ENCODE peak calls at places on chromosome 9, in seven cellular contexts. C is CD4-positive, alpha-beta T cell; M is Peyer's patch; G is psoas muscle; T is colonic mucosa; V is dorsolateral prefrontal cortex; Q is brain microvascular endothelial cell. Y is an unnamed sample.

GRCh38 chr9:135693771-135694170 is 5.5 kb downstream of the SOHLH1 start:
- DNase-seq in C (no peak), V (no peak), Q (no peak), M (no peak), G (no peak), T (no peak), Y (no peak)

GRCh38 chr9:113360242-113360842 is 11.0 kb downstream of the BSPRY start:
- DNase-seq in Q (no peak), T (no peak), G (no peak), V (no peak), M (no peak), C (no peak), Y (no peak)

GRCh38 chr9:127181315-127181580 is 58.8 kb upstream of the ANGPTL2 start:
- DNase-seq in Q (no peak), M (peak; percentile 22), G (peak; percentile 13), C (no peak), T (no peak), V (peak; percentile 17), Y (no peak)

GRCh38 chr9:76292246-76292645 is 102.0 kb downstream of the RFK start:
- DNase-seq in V (no peak), Q (no peak), C (no peak), M (no peak), T (no peak), G (no peak), Y (no peak)

GRCh38 chr9:112831281-112831851 is 59.3 kb downstream of the SLC46A2 start:
- DNase-seq in G (peak; percentile 59), Q (no peak), M (no peak), V (no peak), C (no peak), T (peak; percentile 85), Y (peak; percentile 40)

GRCh38 chr9:72290311-72290710 is 74.7 kb downstream of the ZFAND5 start:
- DNase-seq in T (no peak), Q (no peak), M (no peak), V (no peak), C (no peak), G (no peak), Y (no peak)

GRCh38 chr9:35706951-35707350 is 17.2 kb upstream of the TPM2 start:
- DNase-seq in T (no peak), Q (no peak), V (no peak), G (no peak), M (no peak), C (no peak), Y (no peak)

GRCh38 chr9:126722922-126723806 is 81.7 kb upstream of the ZBTB43 start:
- DNase-seq in C (peak; percentile 70), G (peak; percentile 73), V (no peak), M (peak; percentile 63), Q (no peak), T (peak; percentile 50), Y (peak; percentile 36)

GRCh38 chr9:34332370-34332964 is 3.1 kb downstream of the NUDT2 start:
- DNase-seq in G (no peak), Q (no peak), M (no peak), C (no peak), V (no peak), T (no peak), Y (no peak)

GRCh38 chr9:114452219-114453169 is 52.8 kb downstream of the WHRN start:
- DNase-seq in G (no peak), M (peak; percentile 61), Q (no peak), V (no peak), C (peak; percentile 44), T (peak; percentile 39), Y (no peak)

GRCh38 chr9:78972303-78973002 is 599.3 kb upstream of the TLE4 start:
- DNase-seq in T (no peak), Q (no peak), C (no peak), M (no peak), V (no peak), G (no peak), Y (no peak)

GRCh38 chr9:38096238-38096805 is 27.3 kb upstream of the SHB start:
- DNase-seq in V (no peak), C (no peak), Q (no peak), G (peak; percentile 63), T (no peak), M (no peak), Y (peak; percentile 84)

GRCh38 chr9:88746029-88746743 is 211.2 kb downstream of the NXNL2 start:
- DNase-seq in Q (peak; percentile 94), V (no peak), M (no peak), G (peak; percentile 78), C (no peak), T (peak; percentile 44), Y (no peak)

GRCh38 chr9:92044945-92045344 is 70.3 kb downstream of the SPTLC1 start:
- DNase-seq in C (no peak), T (no peak), Q (no peak), V (no peak), G (no peak), M (no peak), Y (no peak)

GRCh38 chr9:7382365-7382764 is 417.2 kb downstream of the DMAC1 start:
- DNase-seq in Q (no peak), C (no peak), G (no peak), T (no peak), V (no peak), M (no peak), Y (no peak)

GRCh38 chr9:112049834-112050516 is 125.1 kb downstream of the SUSD1 start:
- DNase-seq in M (no peak), T (no peak), C (no peak), G (no peak), Q (peak; percentile 31), V (no peak), Y (no peak)

GRCh38 chr9:87620727-87621322 is 105.1 kb upstream of the CTSL start:
- DNase-seq in V (no peak), G (no peak), M (no peak), C (no peak), Q (no peak), T (no peak), Y (no peak)

GRCh38 chr9:76893395-76893932 is 12.4 kb downstream of the PRUNE2 start:
- DNase-seq in V (peak; percentile 89), G (no peak), C (no peak), T (no peak), Q (no peak), M (no peak), Y (no peak)

GRCh38 chr9:92654481-92655301 is 15.2 kb downstream of the IPPK start:
- DNase-seq in C (no peak), V (no peak), Q (no peak), T (no peak), G (no peak), M (no peak), Y (peak; percentile 69)

DNA sequence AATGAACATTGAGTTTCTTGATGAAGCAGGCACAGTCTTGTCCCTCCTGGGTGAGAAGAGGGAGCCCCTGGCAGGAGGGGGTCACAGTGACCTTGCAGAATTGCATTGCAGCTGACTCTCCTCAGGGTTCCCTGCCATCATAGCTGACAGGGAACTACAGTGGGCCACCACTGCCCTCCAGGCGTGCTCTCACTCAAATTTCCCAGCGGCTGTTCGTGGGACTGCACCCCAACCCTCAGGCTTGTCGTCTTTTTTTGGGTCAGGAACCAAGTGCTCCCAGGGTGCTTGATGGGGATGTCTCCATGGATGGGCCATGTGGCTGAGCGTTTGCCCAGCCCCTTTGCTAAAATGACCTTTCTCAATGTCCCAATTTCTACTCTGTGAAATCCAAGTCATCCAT is 215.8 kb downstream of the MELK start:
- DNase-seq in T (no peak), V (no peak), M (no peak), G (no peak), Q (no peak), C (no peak), Y (no peak)
- TF ChIP-seq CTCF in T (no peak), V (no peak), M (no peak), G (no peak), Q (peak; percentile 63), C (peak; percentile 19), Y (no peak)

DNA sequence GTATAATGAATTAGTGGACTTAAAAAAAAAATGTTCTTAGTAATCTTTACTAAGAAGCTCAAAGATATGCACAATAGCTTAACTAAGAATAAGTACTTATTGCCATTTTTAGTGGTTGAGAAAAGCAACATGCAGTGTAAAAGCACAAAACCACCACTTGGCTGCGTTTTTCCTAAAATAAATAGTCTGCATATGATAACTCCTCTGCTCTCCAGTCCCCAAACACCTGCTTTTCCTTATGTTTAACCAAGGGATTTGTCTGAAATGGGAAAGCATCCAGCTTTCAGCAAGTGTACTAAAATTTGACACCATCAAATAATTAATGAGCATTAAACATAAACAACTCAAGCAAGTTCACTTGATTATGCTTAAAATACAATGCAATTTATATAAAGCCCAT is 41.4 kb downstream of the PSIP1 start:
- DNase-seq in C (no peak), Q (peak; percentile 1), M (no peak), G (no peak), V (no peak), T (no peak), Y (no peak)
- TF ChIP-seq CTCF in C (no peak), Q (no peak), M (no peak), G (no peak), V (no peak), T (no peak), Y (no peak)

GRCh38 chr9:27573699-27574265 is 501 bp upstream of the C9orf72 start:
- DNase-seq in V (peak; percentile 98), M (peak; percentile 93), C (peak; percentile 99), T (peak; percentile 98), Q (peak; percentile 100), G (peak; percentile 96), Y (peak; percentile 99)

GRCh38 chr9:27569406-27569805 is 3.9 kb downstream of the C9orf72 start:
- DNase-seq in T (no peak), V (no peak), C (no peak), M (no peak), Q (no peak), G (no peak), Y (no peak)

GRCh38 chr9:27572566-27572917 is 739 bp downstream of the C9orf72 start:
- DNase-seq in Q (peak; percentile 34), T (no peak), C (peak; percentile 64), V (peak; percentile 36), G (no peak), M (no peak), Y (peak; percentile 58)

GRCh38 chr9:27572036-27572435 is 1.2 kb downstream of the C9orf72 start:
- DNase-seq in T (no peak), M (no peak), Q (no peak), V (no peak), C (no peak), G (no peak), Y (peak; percentile 9)

GRCh38 chr9:27572918-27573698 is at the start of gene C9orf72:
- DNase-seq in M (peak; percentile 95), V (peak; percentile 48), C (peak; percentile 86), G (peak; percentile 89), Q (peak; percentile 36), T (peak; percentile 86), Y (peak; percentile 82)
- TF ChIP-seq CTCF in M (peak; percentile 11), V (no peak), C (no peak), G (no peak), Q (no peak), T (no peak), Y (peak; percentile 11)

DNA sequence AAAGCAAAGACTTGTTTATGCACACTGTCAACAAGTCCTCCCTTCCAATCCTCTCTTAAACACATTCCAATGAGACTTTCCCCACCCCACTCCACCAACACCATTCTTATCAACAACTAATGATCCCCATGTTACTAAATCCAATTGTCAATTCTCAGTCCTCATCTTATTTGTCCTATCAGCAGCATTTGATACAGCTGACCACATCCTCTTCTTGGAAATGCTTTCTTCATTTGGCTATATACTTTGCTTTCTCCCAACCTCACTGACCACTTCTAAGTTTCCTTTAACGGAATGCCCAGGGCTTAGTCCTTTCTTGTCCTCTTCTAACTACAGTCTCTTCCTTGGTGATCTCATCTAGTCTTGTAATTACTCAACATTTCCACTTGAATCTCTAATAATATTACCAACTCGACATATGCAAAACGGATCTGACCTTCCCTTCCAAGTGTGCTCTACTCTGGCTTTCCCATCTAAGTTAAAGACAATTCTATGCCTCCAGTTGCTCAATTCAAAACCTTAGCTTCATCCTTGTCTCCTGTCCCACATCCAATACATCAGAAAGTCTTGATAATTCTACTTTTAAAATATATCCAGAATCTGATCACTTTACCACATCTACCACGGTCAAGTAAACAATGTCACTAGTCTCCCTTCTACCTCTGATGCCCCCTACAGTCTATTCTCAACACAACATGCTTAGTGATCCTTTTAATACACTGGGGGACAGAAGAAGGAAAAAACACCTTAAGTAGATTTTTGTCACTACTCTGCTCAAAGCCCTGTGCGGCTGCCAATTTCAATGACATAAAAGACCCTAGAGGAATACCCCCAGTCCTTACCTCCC is 25.5 kb downstream of the AGTPBP1 start:
- DNase-seq in T (no peak), Q (no peak), G (no peak), V (no peak), M (no peak), C (no peak), Y (no peak)
- TF ChIP-seq CTCF in T (no peak), Q (no peak), G (no peak), V (peak; percentile 25), M (no peak), C (no peak), Y (no peak)

Y was measured in prostate gland.